ENCODE peak calls at places on chromosome X, in four cellular contexts. E is Peyer's patch; J is CD8-positive, alpha-beta memory T cell; U is SK-N-SH. Y is an unnamed sample. For H3K36me3, the result is how much of the 10 kb centered on the place peaks cover.

GRCh38 chrX:40736170-40736505 is 796 bp upstream of the MED14 start:
- DNase-seq in E (no peak), U (no peak), J (no peak), Y (no peak)

GRCh38 chrX:154022108-154022507 is 2.4 kb upstream of the IRAK1 start:
- DNase-seq in J (no peak), E (no peak), U (no peak), Y (peak)

GRCh38 chrX:84188320-84188834 is 378 bp upstream of the RPS6KA6 start:
- DNase-seq in J (no peak), U (peak), E (peak), Y (no peak)

GRCh38 chrX:24391362-24391761 is 30.9 kb downstream of the SUPT20HL1 start:
- DNase-seq in J (no peak), E (no peak), U (no peak), Y (no peak)

GRCh38 chrX:29496636-29497180 is 718.7 kb upstream of the MAGEB2 start:
- DNase-seq in E (no peak), U (no peak), J (no peak), Y (no peak)

GRCh38 chrX:118872102-118872566 is 48.5 kb downstream of the ZCCHC12 start:
- DNase-seq in E (no peak), J (no peak), U (no peak), Y (no peak)

GRCh38 chrX:120560405-120560841 is 339 bp downstream of the CUL4B start:
- DNase-seq in J (no peak), E (no peak), U (no peak), Y (no peak)

GRCh38 chrX:12777670-12778069 is 13.5 kb upstream of the PRPS2 start:
- DNase-seq in U (no peak), J (no peak), E (no peak), Y (no peak)

GRCh38 chrX:76183289-76184057 is 10.6 kb downstream of the PBDC1 start:
- DNase-seq in J (no peak), U (no peak), E (peak), Y (no peak)

GRCh38 chrX:52995974-52996304 is 37.6 kb upstream of the FAM156A start:
- DNase-seq in E (no peak), J (no peak), U (no peak), Y (no peak)

GRCh38 chrX:112841114-112841819 is 636 bp upstream of the AMOT start:
- DNase-seq in E (peak), J (peak), U (peak), Y (peak)

GRCh38 chrX:150522494-150522893 is 45.9 kb upstream of the MTM1 start:
- DNase-seq in J (no peak), E (no peak), U (no peak), Y (no peak)

GRCh38 chrX:63506320-63506719 is 155.2 kb upstream of the SPIN4 start:
- DNase-seq in U (peak), E (no peak), J (peak), Y (no peak)

GRCh38 chrX:153474266-153474665 is 3.9 kb upstream of the HAUS7 start:
- DNase-seq in U (no peak), J (no peak), E (no peak), Y (no peak)

GRCh38 chrX:56995271-56995994 is at the start of gene SPIN3:
- DNase-seq in J (peak), U (peak), E (peak), Y (peak)

GRCh38 chrX:17597836-17598434 is 139.4 kb upstream of the SCML1 start:
- DNase-seq in U (peak), J (no peak), E (peak), Y (no peak)

GRCh38 chrX:114797494-114797893 is 213.6 kb downstream of the HTR2C start:
- DNase-seq in U (no peak), E (no peak), J (no peak), Y (no peak)

GRCh38 chrX:154370300-154370881 is 4.0 kb downstream of the FLNA start:
- DNase-seq in J (no peak), E (no peak), U (peak), Y (no peak)

GRCh38 chrX:17174671-17175070 is 200.3 kb upstream of the NHS start:
- DNase-seq in U (peak), J (no peak), E (no peak), Y (no peak)

GRCh38 chrX:109839694-109840358 is 106.8 kb upstream of the ACSL4 start:
- DNase-seq in J (no peak), E (no peak), U (no peak), Y (peak)

GRCh38 chrX:45771560-45772340 is 571.1 kb upstream of the DIPK2B start:
- DNase-seq in U (no peak), E (peak), J (peak), Y (no peak)

GRCh38 chrX:38881727-38882126 is 80.5 kb downstream of the MID1IP1 start:
- DNase-seq in U (no peak), E (no peak), J (no peak), Y (no peak)

GRCh38 chrX:128929281-128930057 is 593.8 kb downstream of the SMARCA1 start:
- DNase-seq in J (no peak), E (no peak), U (no peak), Y (no peak)

GRCh38 chrX:72201836-72202536 is 20.4 kb downstream of the PIN4 start:
- DNase-seq in J (no peak), E (no peak), U (no peak), Y (no peak)

GRCh38 chrX:74434336-74434735 is 13.0 kb downstream of the SLC16A2 start:
- DNase-seq in E (no peak), U (no peak), J (no peak), Y (no peak)

DNA sequence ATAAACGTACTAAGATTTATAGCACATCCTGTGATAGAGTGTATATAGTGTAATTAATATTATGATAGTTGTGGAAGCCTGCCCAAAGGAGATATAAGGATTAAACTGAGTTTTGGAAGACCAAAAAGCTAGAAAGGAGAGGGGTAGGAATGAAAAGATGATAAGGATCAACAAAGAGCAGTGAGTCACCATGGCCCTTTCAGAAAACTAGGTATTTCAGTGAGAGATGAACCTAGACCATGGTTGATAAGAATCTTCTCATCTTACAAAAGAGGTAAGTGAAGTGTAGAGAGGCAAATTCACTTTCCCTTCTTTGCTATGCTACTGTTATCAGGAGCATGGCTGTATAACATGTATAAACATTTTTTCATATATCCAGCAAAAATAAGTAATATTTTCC is 133.8 kb upstream of the PLAC1 start:
- DNase-seq in J (no peak), U (no peak), E (no peak), Y (no peak)
- H3K36me3 ChIP-seq in J (under half), U (half or more), E (under half), Y (under half)

GRCh38 chrX:292900-293897 is 12.0 kb downstream of the PLCXD1 start:
- DNase-seq in U (no peak), J (no peak), E (no peak), Y (no peak)
- H3K36me3 ChIP-seq in U (under half), J (under half), E (under half), Y (half or more)

DNA sequence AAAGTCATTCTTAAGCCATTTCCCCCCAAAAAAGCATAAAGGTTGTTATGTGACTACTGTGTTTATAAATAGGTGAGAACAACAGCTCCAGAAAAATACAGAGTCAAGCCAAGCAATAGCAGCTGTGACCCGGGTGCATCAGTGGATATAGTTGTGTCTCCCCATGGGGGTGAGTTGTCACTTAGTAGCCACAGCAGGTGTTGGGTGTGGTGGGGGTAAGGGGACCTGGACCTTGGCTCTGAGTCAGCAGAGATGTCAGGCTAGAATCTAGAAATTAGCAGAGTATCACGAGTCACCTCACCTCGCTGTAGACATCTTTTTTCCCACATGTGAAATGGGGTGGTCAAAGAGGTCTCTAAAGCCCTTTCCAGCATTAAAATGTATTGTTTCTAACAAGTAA is 42.4 kb downstream of the MOSPD2 start:
- DNase-seq in E (no peak), U (no peak), J (no peak), Y (no peak)
- H3K36me3 ChIP-seq in E (under half), U (under half), J (under half), Y (under half)

DNA sequence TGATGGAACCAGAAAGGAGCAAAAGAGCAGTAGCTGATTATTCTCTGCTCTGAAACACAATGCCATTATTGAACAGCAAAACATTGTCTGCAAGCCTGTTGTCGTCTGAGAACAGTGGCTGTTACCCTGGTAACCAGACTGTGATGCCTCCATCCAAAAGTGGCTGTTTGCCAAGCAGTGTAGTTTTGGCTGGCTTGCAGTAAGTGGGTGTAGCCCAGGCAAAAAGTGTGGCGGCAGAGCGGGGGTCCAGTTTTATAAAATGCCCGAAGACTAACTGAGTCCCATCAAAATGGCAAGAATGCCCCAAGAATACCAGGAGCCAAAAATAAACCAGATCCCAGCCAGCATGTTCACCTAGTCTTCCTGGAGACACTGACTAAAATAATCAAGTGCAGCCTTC is 2.5 kb downstream of the PLP1 start:
- DNase-seq in U (peak), J (no peak), E (no peak), Y (no peak)
- H3K36me3 ChIP-seq in U (under half), J (under half), E (under half), Y (under half)

GRCh38 chrX:10813761-10814160 is 193.4 kb upstream of the MID1 start:
- DNase-seq in J (no peak), E (no peak), U (no peak), Y (no peak)
- H3K36me3 ChIP-seq in J (under half), E (under half), U (under half), Y (under half)

DNA sequence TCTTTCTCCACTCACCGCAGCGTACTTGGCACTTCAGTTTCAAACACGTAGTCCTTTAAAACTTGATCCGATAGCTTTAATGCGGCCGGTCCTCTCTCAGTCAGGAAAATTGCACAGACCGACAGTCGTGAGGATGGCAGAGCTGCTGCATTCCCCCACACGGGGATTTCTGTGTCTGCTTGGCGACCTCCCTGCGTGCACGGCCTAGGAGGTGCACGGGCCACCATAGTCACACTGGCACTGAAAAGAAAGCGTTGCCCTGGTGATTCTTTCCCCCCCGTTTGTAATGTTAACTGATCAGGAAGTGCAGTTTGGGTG is 10.3 kb downstream of the AKAP17A start:
- DNase-seq in J (no peak), E (no peak), U (no peak), Y (no peak)
- H3K36me3 ChIP-seq in J (under half), E (under half), U (half or more), Y (under half)